ENCODE peak calls at places on chromosome 7, in six cellular contexts. One of them, this sample, is unnamed.

GRCh38 chr7:128266891-128267839 is 26.1 kb downstream of the LEP start:
- DNase-seq in epithelial cell of esophagus: peak
- DNase-seq in GM06990: no peak
- DNase-seq in choroid plexus epithelial cell: peak
- DNase-seq in fibroblast of mammary gland: peak
- DNase-seq in PC-3: peak
- DNase-seq in this sample: no peak

GRCh38 chr7:107857541-107857912 is 33.5 kb upstream of the DLD start:
- DNase-seq in epithelial cell of esophagus: no peak
- DNase-seq in GM06990: no peak
- DNase-seq in choroid plexus epithelial cell: peak
- DNase-seq in fibroblast of mammary gland: peak
- DNase-seq in PC-3: peak
- DNase-seq in this sample: no peak

GRCh38 chr7:73820013-73820412 is 10.8 kb upstream of the CLDN4 start:
- DNase-seq in epithelial cell of esophagus: no peak
- DNase-seq in GM06990: no peak
- DNase-seq in choroid plexus epithelial cell: no peak
- DNase-seq in fibroblast of mammary gland: no peak
- DNase-seq in PC-3: no peak
- DNase-seq in this sample: no peak

GRCh38 chr7:31102151-31102972 is 50.3 kb downstream of the ADCYAP1R1 start:
- DNase-seq in epithelial cell of esophagus: no peak
- DNase-seq in GM06990: no peak
- DNase-seq in choroid plexus epithelial cell: no peak
- DNase-seq in fibroblast of mammary gland: no peak
- DNase-seq in PC-3: no peak
- DNase-seq in this sample: no peak

GRCh38 chr7:16299853-16300252 is 121.5 kb downstream of the CRPPA start:
- DNase-seq in epithelial cell of esophagus: no peak
- DNase-seq in GM06990: no peak
- DNase-seq in choroid plexus epithelial cell: no peak
- DNase-seq in fibroblast of mammary gland: no peak
- DNase-seq in PC-3: peak
- DNase-seq in this sample: no peak

GRCh38 chr7:22949944-22950343 is 64.0 kb downstream of the HYCC1 start:
- DNase-seq in epithelial cell of esophagus: no peak
- DNase-seq in GM06990: no peak
- DNase-seq in choroid plexus epithelial cell: no peak
- DNase-seq in fibroblast of mammary gland: no peak
- DNase-seq in PC-3: no peak
- DNase-seq in this sample: no peak

GRCh38 chr7:50730459-50731400 is 52.0 kb downstream of the GRB10 start:
- DNase-seq in epithelial cell of esophagus: peak
- DNase-seq in GM06990: no peak
- DNase-seq in choroid plexus epithelial cell: no peak
- DNase-seq in fibroblast of mammary gland: no peak
- DNase-seq in PC-3: peak
- DNase-seq in this sample: no peak

GRCh38 chr7:137411446-137411845 is 67.9 kb upstream of the PTN start:
- DNase-seq in epithelial cell of esophagus: no peak
- DNase-seq in GM06990: no peak
- DNase-seq in choroid plexus epithelial cell: no peak
- DNase-seq in fibroblast of mammary gland: no peak
- DNase-seq in PC-3: no peak
- DNase-seq in this sample: no peak

GRCh38 chr7:4931932-4932331 is 27.1 kb downstream of the MMD2 start:
- DNase-seq in epithelial cell of esophagus: no peak
- DNase-seq in GM06990: no peak
- DNase-seq in choroid plexus epithelial cell: no peak
- DNase-seq in fibroblast of mammary gland: no peak
- DNase-seq in PC-3: peak
- DNase-seq in this sample: peak

GRCh38 chr7:28811003-28811402 is 147.1 kb downstream of the TRIL start:
- DNase-seq in epithelial cell of esophagus: no peak
- DNase-seq in GM06990: no peak
- DNase-seq in choroid plexus epithelial cell: no peak
- DNase-seq in fibroblast of mammary gland: no peak
- DNase-seq in PC-3: no peak
- DNase-seq in this sample: no peak

GRCh38 chr7:117113871-117114270 is 160.6 kb downstream of the ST7 start:
- DNase-seq in epithelial cell of esophagus: no peak
- DNase-seq in GM06990: no peak
- DNase-seq in choroid plexus epithelial cell: no peak
- DNase-seq in fibroblast of mammary gland: no peak
- DNase-seq in PC-3: no peak
- DNase-seq in this sample: no peak

GRCh38 chr7:94294471-94295131 is 100.1 kb upstream of the COL1A2 start:
- DNase-seq in epithelial cell of esophagus: no peak
- DNase-seq in GM06990: no peak
- DNase-seq in choroid plexus epithelial cell: no peak
- DNase-seq in fibroblast of mammary gland: peak
- DNase-seq in PC-3: no peak
- DNase-seq in this sample: no peak

GRCh38 chr7:139704308-139704879 is 73.4 kb downstream of the HIPK2 start:
- DNase-seq in epithelial cell of esophagus: no peak
- DNase-seq in GM06990: no peak
- DNase-seq in choroid plexus epithelial cell: no peak
- DNase-seq in fibroblast of mammary gland: no peak
- DNase-seq in PC-3: no peak
- DNase-seq in this sample: peak

GRCh38 chr7:22564511-22565045 is 64.6 kb upstream of the STEAP1B start:
- DNase-seq in epithelial cell of esophagus: peak
- DNase-seq in GM06990: no peak
- DNase-seq in choroid plexus epithelial cell: peak
- DNase-seq in fibroblast of mammary gland: peak
- DNase-seq in PC-3: peak
- DNase-seq in this sample: no peak

GRCh38 chr7:2032876-2033407 is 199.8 kb downstream of the MAD1L1 start:
- DNase-seq in epithelial cell of esophagus: no peak
- DNase-seq in GM06990: no peak
- DNase-seq in choroid plexus epithelial cell: no peak
- DNase-seq in fibroblast of mammary gland: no peak
- DNase-seq in PC-3: no peak
- DNase-seq in this sample: no peak

GRCh38 chr7:35799846-35800717 is 775 bp upstream of the SEPTIN7 start:
- DNase-seq in epithelial cell of esophagus: peak
- DNase-seq in GM06990: peak
- DNase-seq in choroid plexus epithelial cell: peak
- DNase-seq in fibroblast of mammary gland: peak
- DNase-seq in PC-3: peak
- DNase-seq in this sample: peak

GRCh38 chr7:84294907-84295455 is 100.4 kb upstream of the SEMA3A start:
- DNase-seq in epithelial cell of esophagus: no peak
- DNase-seq in GM06990: no peak
- DNase-seq in choroid plexus epithelial cell: no peak
- DNase-seq in fibroblast of mammary gland: peak
- DNase-seq in PC-3: no peak
- DNase-seq in this sample: no peak

GRCh38 chr7:30682131-30683083 is at the start of gene CRHR2:
- DNase-seq in epithelial cell of esophagus: no peak
- DNase-seq in GM06990: no peak
- DNase-seq in choroid plexus epithelial cell: no peak
- DNase-seq in fibroblast of mammary gland: no peak
- DNase-seq in PC-3: no peak
- DNase-seq in this sample: no peak

GRCh38 chr7:72405389-72405788 is 6.7 kb downstream of the CALN1 start:
- DNase-seq in epithelial cell of esophagus: peak
- DNase-seq in GM06990: peak
- DNase-seq in choroid plexus epithelial cell: no peak
- DNase-seq in fibroblast of mammary gland: peak
- DNase-seq in PC-3: no peak
- DNase-seq in this sample: peak

GRCh38 chr7:91112902-91113321 is 151.3 kb upstream of the FZD1 start:
- DNase-seq in epithelial cell of esophagus: peak
- DNase-seq in GM06990: no peak
- DNase-seq in choroid plexus epithelial cell: peak
- DNase-seq in fibroblast of mammary gland: peak
- DNase-seq in PC-3: no peak
- DNase-seq in this sample: no peak

GRCh38 chr7:91089382-91089963 is 174.8 kb upstream of the FZD1 start:
- DNase-seq in epithelial cell of esophagus: peak
- DNase-seq in GM06990: no peak
- DNase-seq in choroid plexus epithelial cell: peak
- DNase-seq in fibroblast of mammary gland: peak
- DNase-seq in PC-3: peak
- DNase-seq in this sample: peak

GRCh38 chr7:19919156-19920085 is 146.0 kb upstream of the TMEM196 start:
- DNase-seq in epithelial cell of esophagus: no peak
- DNase-seq in GM06990: no peak
- DNase-seq in choroid plexus epithelial cell: peak
- DNase-seq in fibroblast of mammary gland: peak
- DNase-seq in PC-3: no peak
- DNase-seq in this sample: no peak

GRCh38 chr7:140683657-140684056 is 10.9 kb downstream of the ADCK2 start:
- DNase-seq in epithelial cell of esophagus: no peak
- DNase-seq in GM06990: no peak
- DNase-seq in choroid plexus epithelial cell: no peak
- DNase-seq in fibroblast of mammary gland: no peak
- DNase-seq in PC-3: no peak
- DNase-seq in this sample: no peak

GRCh38 chr7:105001652-105002184 is 12.3 kb upstream of the KMT2E start:
- DNase-seq in epithelial cell of esophagus: no peak
- DNase-seq in GM06990: no peak
- DNase-seq in choroid plexus epithelial cell: no peak
- DNase-seq in fibroblast of mammary gland: no peak
- DNase-seq in PC-3: no peak
- DNase-seq in this sample: no peak

GRCh38 chr7:94763268-94763667 is 107.3 kb upstream of the SGCE start:
- DNase-seq in epithelial cell of esophagus: no peak
- DNase-seq in GM06990: no peak
- DNase-seq in choroid plexus epithelial cell: peak
- DNase-seq in fibroblast of mammary gland: peak
- DNase-seq in PC-3: no peak
- DNase-seq in this sample: peak

GRCh38 chr7:29623976-29624375 is 60.3 kb downstream of the PRR15 start:
- DNase-seq in epithelial cell of esophagus: peak
- DNase-seq in GM06990: no peak
- DNase-seq in choroid plexus epithelial cell: no peak
- DNase-seq in fibroblast of mammary gland: no peak
- DNase-seq in PC-3: peak
- DNase-seq in this sample: no peak

GRCh38 chr7:41705109-41705871 is 2.4 kb upstream of the INHBA start:
- DNase-seq in epithelial cell of esophagus: peak
- DNase-seq in GM06990: peak
- DNase-seq in choroid plexus epithelial cell: peak
- DNase-seq in fibroblast of mammary gland: peak
- DNase-seq in PC-3: peak
- DNase-seq in this sample: peak

GRCh38 chr7:143948733-143949132 is 5.9 kb upstream of the OR2F1 start:
- DNase-seq in epithelial cell of esophagus: no peak
- DNase-seq in GM06990: no peak
- DNase-seq in choroid plexus epithelial cell: no peak
- DNase-seq in fibroblast of mammary gland: no peak
- DNase-seq in PC-3: no peak
- DNase-seq in this sample: no peak

GRCh38 chr7:138957217-138957616 is 24.0 kb downstream of the KIAA1549 start:
- DNase-seq in epithelial cell of esophagus: no peak
- DNase-seq in GM06990: no peak
- DNase-seq in choroid plexus epithelial cell: no peak
- DNase-seq in fibroblast of mammary gland: no peak
- DNase-seq in PC-3: no peak
- DNase-seq in this sample: no peak

GRCh38 chr7:26439502-26440252 is 148.0 kb downstream of the SNX10 start:
- DNase-seq in epithelial cell of esophagus: no peak
- DNase-seq in GM06990: no peak
- DNase-seq in choroid plexus epithelial cell: no peak
- DNase-seq in fibroblast of mammary gland: no peak
- DNase-seq in PC-3: no peak
- DNase-seq in this sample: no peak
- TF ChIP-seq CTCF in epithelial cell of esophagus: no peak
- TF ChIP-seq CTCF in GM06990: no peak
- TF ChIP-seq CTCF in choroid plexus epithelial cell: no peak
- TF ChIP-seq CTCF in fibroblast of mammary gland: no peak
- TF ChIP-seq CTCF in PC-3: no peak
- TF ChIP-seq CTCF in this sample: no peak

DNA sequence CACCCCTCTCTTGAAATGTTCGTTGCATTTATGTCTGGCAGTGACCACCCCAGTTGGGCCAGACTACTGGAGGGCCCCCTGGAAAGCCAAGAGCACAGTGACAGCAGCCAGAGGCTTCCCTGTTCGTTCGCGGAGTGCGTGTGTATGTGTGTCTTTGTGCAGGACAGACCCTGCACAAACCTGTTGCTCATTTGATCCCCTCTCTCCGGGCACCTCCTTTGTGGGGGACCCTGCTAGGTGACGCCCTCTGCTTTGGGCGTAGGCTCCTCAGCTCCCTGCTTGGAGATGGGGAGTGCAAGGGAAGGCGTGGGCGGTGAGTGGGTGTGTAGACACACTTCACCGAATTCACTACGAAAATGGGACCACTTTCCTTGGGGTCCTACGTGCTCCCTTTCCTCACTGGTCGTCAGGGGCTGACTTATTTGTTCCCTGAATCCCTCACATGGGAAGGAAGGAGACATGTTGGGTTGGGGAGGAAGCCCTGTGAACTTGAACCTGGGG is 38.7 kb downstream of the AGAP3 start:
- DNase-seq in epithelial cell of esophagus: no peak
- DNase-seq in GM06990: no peak
- DNase-seq in choroid plexus epithelial cell: no peak
- DNase-seq in fibroblast of mammary gland: no peak
- DNase-seq in PC-3: no peak
- DNase-seq in this sample: no peak
- H3K4me3 ChIP-seq in epithelial cell of esophagus: peak
- H3K4me3 ChIP-seq in GM06990: no peak
- H3K4me3 ChIP-seq in choroid plexus epithelial cell: no peak
- H3K4me3 ChIP-seq in fibroblast of mammary gland: no peak
- H3K4me3 ChIP-seq in PC-3: no peak
- H3K4me3 ChIP-seq in this sample: no peak

DNA sequence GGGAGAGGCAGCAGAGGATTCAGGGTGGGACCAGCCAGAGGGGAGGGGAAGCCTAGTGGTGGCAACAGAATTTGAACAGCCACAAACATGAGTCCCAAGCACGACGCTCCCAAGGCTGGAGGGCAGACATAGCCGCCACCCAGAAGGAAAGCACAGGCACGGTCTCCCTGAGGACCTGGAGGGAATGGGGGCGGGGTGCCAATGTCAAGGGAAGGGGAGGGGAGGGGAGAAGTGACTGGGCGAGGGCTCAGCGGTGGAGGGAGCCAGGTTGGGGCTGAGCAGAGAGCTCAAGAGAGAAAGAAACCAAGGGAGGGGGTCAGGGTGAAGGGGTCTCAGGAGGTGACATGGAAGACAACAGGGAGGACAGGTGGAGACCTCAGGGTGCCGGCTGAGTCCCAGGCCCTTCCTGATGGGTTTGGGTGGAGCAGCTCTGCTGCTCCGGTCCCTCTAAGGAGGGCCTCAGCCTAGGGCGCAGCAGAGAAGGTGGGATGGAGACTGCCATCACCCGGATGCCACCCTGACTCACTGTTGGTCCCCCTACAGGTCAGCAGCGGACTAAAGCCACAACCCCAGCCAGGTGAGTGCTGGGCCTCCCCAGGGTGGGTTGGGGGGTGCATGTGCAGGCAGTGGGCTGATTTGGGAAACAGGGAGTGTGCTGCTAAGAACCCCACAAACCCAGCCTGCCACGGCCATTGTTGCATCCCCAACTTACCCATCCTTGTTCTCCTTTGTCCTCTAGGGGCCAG is 24.2 kb downstream of the PILRA start:
- DNase-seq in epithelial cell of esophagus: no peak
- DNase-seq in GM06990: no peak
- DNase-seq in choroid plexus epithelial cell: no peak
- DNase-seq in fibroblast of mammary gland: no peak
- DNase-seq in PC-3: no peak
- DNase-seq in this sample: no peak
- TF ChIP-seq CTCF in epithelial cell of esophagus: no peak
- TF ChIP-seq CTCF in GM06990: peak
- TF ChIP-seq CTCF in choroid plexus epithelial cell: no peak
- TF ChIP-seq CTCF in fibroblast of mammary gland: no peak
- TF ChIP-seq CTCF in PC-3: no peak
- TF ChIP-seq CTCF in this sample: no peak

GRCh38 chr7:44998153-44998871 is 1.7 kb upstream of the CCM2 start:
- DNase-seq in epithelial cell of esophagus: no peak
- DNase-seq in GM06990: no peak
- DNase-seq in choroid plexus epithelial cell: no peak
- DNase-seq in fibroblast of mammary gland: no peak
- DNase-seq in PC-3: no peak
- DNase-seq in this sample: no peak
- H3K4me3 ChIP-seq in epithelial cell of esophagus: no peak
- H3K4me3 ChIP-seq in GM06990: peak
- H3K4me3 ChIP-seq in choroid plexus epithelial cell: no peak
- H3K4me3 ChIP-seq in fibroblast of mammary gland: no peak
- H3K4me3 ChIP-seq in PC-3: peak
- H3K4me3 ChIP-seq in this sample: peak